ENCODE peak calls at places on chromosomes 5 and 9, in eight cellular contexts. Y is GM12865; G is MM.1S; K is fibroblast of pulmonary artery; U is dorsolateral prefrontal cortex; A is CD8-positive, alpha-beta T cell; O is fibroblast of the aortic adventitia; M is tibial nerve. W is an unnamed sample.

GRCh38 chr9:127910613-127911205 is 6.1 kb downstream of the ST6GALNAC4 start:
- DNase-seq in Y (no peak), G (no peak), K (peak), U (no peak), A (no peak), O (peak), M (no peak), W (no peak)

GRCh38 chr9:75265525-75265972 is 177.2 kb downstream of the OSTF1 start:
- DNase-seq in Y (peak), G (peak), K (peak), U (no peak), A (no peak), O (peak), M (peak), W (no peak)

GRCh38 chr9:87086536-87086935 is 139.2 kb upstream of the GAS1 start:
- DNase-seq in Y (no peak), G (no peak), K (no peak), U (no peak), A (no peak), O (no peak), M (no peak), W (no peak)

GRCh38 chr5:150209020-150209635 is 19.3 kb downstream of the SLC6A7 start:
- DNase-seq in Y (no peak), G (no peak), K (peak), U (no peak), A (peak), O (no peak), M (peak), W (no peak)

GRCh38 chr5:171606414-171607024 is 179.1 kb upstream of the SMIM23 start:
- DNase-seq in Y (peak), G (peak), K (peak), U (no peak), A (no peak), O (peak), M (no peak), W (no peak)

GRCh38 chr9:82031538-82032280 is 43.1 kb downstream of the SPATA31D1 start:
- DNase-seq in Y (no peak), G (no peak), K (peak), U (peak), A (no peak), O (peak), M (peak), W (no peak)

GRCh38 chr9:126861707-126862460 is 1.4 kb downstream of the ZBTB34 start:
- DNase-seq in Y (peak), G (no peak), K (peak), U (no peak), A (no peak), O (peak), M (no peak), W (no peak)

GRCh38 chr5:37873988-37874387 is 34.1 kb upstream of the GDNF start:
- DNase-seq in Y (peak), G (no peak), K (no peak), U (no peak), A (no peak), O (no peak), M (no peak), W (no peak)

GRCh38 chr5:159322180-159322579 is 8.1 kb downstream of the IL12B start:
- DNase-seq in Y (no peak), G (no peak), K (no peak), U (no peak), A (no peak), O (no peak), M (no peak), W (no peak)

GRCh38 chr9:110635589-110635988 is 33.0 kb upstream of the MUSK start:
- DNase-seq in Y (no peak), G (no peak), K (no peak), U (no peak), A (no peak), O (no peak), M (no peak), W (no peak)

GRCh38 chr9:3863686-3864085 is 337.9 kb upstream of the RFX3 start:
- DNase-seq in Y (no peak), G (no peak), K (no peak), U (no peak), A (no peak), O (peak), M (no peak), W (no peak)

GRCh38 chr5:76607353-76607871 is 15.8 kb downstream of the F2RL2 start:
- DNase-seq in Y (no peak), G (no peak), K (peak), U (no peak), A (no peak), O (peak), M (no peak), W (no peak)

GRCh38 chr9:112485574-112485973 is 1.1 kb upstream of the KIAA1958 start:
- DNase-seq in Y (no peak), G (no peak), K (no peak), U (no peak), A (no peak), O (no peak), M (no peak), W (no peak)

GRCh38 chr9:36576866-36577265 is 4.2 kb downstream of the MELK start:
- DNase-seq in Y (no peak), G (no peak), K (no peak), U (no peak), A (no peak), O (peak), M (no peak), W (no peak)

GRCh38 chr5:90557391-90557790 is 1.2 kb upstream of the ADGRV1 start:
- DNase-seq in Y (no peak), G (no peak), K (no peak), U (no peak), A (no peak), O (no peak), M (no peak), W (no peak)

GRCh38 chr5:90558344-90559192 is at the start of gene ADGRV1:
- DNase-seq in Y (no peak), G (peak), K (peak), U (peak), A (no peak), O (peak), M (peak), W (peak)

GRCh38 chr5:90555666-90556065 is 2.9 kb upstream of the ADGRV1 start:
- DNase-seq in Y (no peak), G (no peak), K (no peak), U (no peak), A (no peak), O (no peak), M (no peak), W (no peak)

GRCh38 chr5:90560771-90561170 is 2.2 kb downstream of the ADGRV1 start:
- DNase-seq in Y (no peak), G (no peak), K (no peak), U (no peak), A (no peak), O (no peak), M (no peak), W (no peak)

GRCh38 chr5:90557871-90558270 is 726 bp upstream of the ADGRV1 start:
- DNase-seq in Y (no peak), G (peak), K (no peak), U (no peak), A (no peak), O (no peak), M (no peak), W (no peak)
- H3K4me3 ChIP-seq in Y (no peak), G (peak), K (no peak), U (peak), A (no peak), O (no peak), M (peak), W (no peak)

GRCh38 chr5:137088175-137088574 is 411.0 kb downstream of the SPOCK1 start:
- DNase-seq in Y (no peak), G (no peak), K (no peak), U (no peak), A (no peak), O (no peak), M (no peak), W (no peak)

GRCh38 chr5:137085206-137085605 is 413.9 kb downstream of the SPOCK1 start:
- DNase-seq in Y (no peak), G (no peak), K (no peak), U (peak), A (no peak), O (no peak), M (no peak), W (no peak)

GRCh38 chr5:137090151-137090550 is 409.0 kb downstream of the SPOCK1 start:
- DNase-seq in Y (no peak), G (no peak), K (no peak), U (no peak), A (no peak), O (peak), M (peak), W (no peak)

GRCh38 chr5:137084016-137084415 is 415.1 kb downstream of the SPOCK1 start:
- DNase-seq in Y (no peak), G (no peak), K (no peak), U (no peak), A (no peak), O (no peak), M (no peak), W (no peak)

DNA sequence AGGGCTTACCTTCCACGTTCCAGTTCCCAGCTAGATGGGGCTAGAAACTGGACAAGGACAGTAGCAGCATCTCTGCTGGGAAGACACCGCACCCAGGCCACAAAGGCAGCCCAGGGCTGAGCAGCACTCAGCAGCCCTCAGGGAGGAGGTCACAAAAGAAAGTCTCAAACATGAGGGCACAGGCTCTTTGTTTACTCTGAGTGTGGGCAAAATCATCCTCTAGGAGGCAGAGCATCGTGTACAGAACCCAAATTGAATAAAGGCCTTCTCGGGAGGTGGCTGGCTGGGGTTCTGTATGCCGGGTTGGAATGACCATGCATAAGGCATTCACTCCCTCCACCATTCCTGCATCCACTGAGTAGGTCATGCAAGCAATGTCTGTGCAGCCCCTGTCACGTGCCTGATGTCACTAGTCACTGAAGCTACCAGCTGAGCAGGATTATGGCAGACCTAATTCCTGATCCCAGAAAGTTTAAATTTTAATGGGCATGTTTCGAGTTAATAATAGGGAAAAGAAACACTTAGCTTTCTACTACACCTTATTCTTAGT is 412.8 kb downstream of the SPOCK1 start:
- DNase-seq in Y (no peak), G (no peak), K (no peak), U (no peak), A (no peak), O (no peak), M (no peak), W (no peak)
- TF ChIP-seq CTCF in Y (no peak), G (no peak), K (no peak), U (no peak), A (no peak), O (no peak), M (no peak), W (no peak)

GRCh38 chr5:154473581-154474266 is 4.3 kb downstream of the HAND1 start:
- DNase-seq in Y (no peak), G (no peak), K (no peak), U (no peak), A (no peak), O (no peak), M (no peak), W (no peak)
- H3K4me3 ChIP-seq in Y (no peak), G (no peak), K (no peak), U (no peak), A (peak), O (no peak), M (no peak), W (no peak)

GRCh38 chr9:71890042-71890680 is 20.8 kb downstream of the ABHD17B start:
- DNase-seq in Y (no peak), G (no peak), K (no peak), U (no peak), A (no peak), O (no peak), M (no peak), W (no peak)
- TF ChIP-seq CTCF in Y (no peak), G (no peak), K (no peak), U (no peak), A (no peak), O (no peak), M (no peak), W (no peak)

DNA sequence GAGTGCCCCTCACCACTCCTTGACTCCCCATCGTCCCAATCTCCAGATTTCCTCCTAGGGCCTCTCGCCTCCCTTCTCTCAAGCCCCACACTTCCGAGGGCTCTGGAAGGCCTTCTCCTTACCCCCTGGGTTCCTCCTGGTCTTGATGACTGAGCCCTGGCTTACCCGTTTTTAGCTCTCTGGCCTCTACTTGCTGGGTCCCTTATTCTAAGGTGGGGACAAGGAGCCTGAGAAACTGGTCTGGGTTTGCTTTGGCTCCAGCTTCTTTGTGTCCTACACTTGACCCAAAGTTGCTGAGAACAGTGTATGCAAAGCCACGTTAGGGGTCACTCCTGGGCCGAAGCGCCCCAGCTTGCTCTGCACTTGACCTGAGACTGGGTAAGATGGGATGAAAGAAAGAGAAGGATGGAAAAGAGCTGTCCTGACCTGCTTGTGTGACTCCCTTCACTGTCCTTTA is 779 bp downstream of the ZNF346 start:
- DNase-seq in Y (peak), G (no peak), K (no peak), U (no peak), A (no peak), O (peak), M (no peak), W (no peak)
- H3K4me3 ChIP-seq in Y (peak), G (peak), K (peak), U (peak), A (peak), O (peak), M (peak), W (peak)

DNA sequence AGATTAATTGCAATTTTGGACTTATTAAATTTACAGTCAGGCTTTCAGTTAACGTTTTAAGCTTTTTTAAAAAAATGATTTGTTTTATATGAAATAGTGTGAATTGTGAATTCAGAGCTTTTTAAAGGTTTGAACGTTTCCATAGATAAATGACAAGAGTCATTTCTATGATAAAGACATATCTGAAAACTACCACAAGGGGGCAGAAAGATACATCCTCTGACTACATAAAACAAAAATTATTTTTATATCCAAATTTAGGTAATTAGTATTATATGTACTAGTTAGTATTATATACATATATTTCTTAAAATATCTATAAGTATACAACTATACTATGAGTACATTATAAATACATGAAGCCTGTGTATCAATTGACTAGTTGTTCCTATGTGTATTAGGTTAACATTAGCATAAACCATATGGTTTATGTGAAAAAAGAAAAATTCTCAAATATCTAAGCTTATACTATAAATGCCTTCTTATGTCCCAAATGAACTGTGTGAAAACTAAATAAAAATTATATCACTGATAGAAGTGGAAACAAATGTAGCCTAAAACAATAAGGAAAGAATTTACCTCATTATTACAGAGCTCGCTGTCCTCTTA is 155.2 kb downstream of the MEF2C start:
- DNase-seq in Y (peak), G (peak), K (peak), U (no peak), A (no peak), O (peak), M (no peak), W (no peak)
- TF ChIP-seq CTCF in Y (peak), G (peak), K (peak), U (peak), A (peak), O (peak), M (peak), W (peak)

GRCh38 chr9:115115117-115115880 is 2.7 kb downstream of the TNC start:
- DNase-seq in Y (no peak), G (no peak), K (no peak), U (no peak), A (no peak), O (no peak), M (no peak), W (no peak)

GRCh38 chr9:115114541-115114940 is 3.4 kb downstream of the TNC start:
- DNase-seq in Y (no peak), G (no peak), K (no peak), U (no peak), A (no peak), O (no peak), M (no peak), W (no peak)

GRCh38 chr9:115114084-115114483 is 3.9 kb downstream of the TNC start:
- DNase-seq in Y (no peak), G (no peak), K (no peak), U (no peak), A (no peak), O (no peak), M (no peak), W (no peak)

GRCh38 chr9:115116620-115117284 is 1.2 kb downstream of the TNC start:
- DNase-seq in Y (no peak), G (no peak), K (no peak), U (no peak), A (no peak), O (no peak), M (no peak), W (no peak)

DNA sequence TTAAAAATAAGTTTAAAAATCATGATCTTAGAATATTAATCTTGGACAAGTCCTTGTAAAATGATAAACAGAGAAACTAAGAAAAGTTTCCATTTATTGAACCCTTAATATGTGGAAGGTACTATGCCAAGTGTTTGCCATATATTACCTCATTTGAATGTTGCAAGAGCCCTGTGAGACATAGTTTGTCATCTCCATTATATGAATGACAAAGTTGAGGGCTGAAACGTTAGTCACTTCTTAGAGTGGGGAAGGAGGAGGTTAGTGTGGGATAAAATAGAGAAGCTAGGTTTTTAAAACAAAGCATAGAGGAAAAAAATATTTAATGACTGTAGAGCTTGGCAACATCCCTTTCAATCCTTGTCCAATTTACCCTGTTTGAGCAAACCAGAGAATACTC is 2.0 kb downstream of the TNC start:
- DNase-seq in Y (no peak), G (no peak), K (peak), U (no peak), A (no peak), O (peak), M (no peak), W (no peak)
- H3K4me3 ChIP-seq in Y (no peak), G (no peak), K (no peak), U (no peak), A (no peak), O (no peak), M (no peak), W (no peak)

W was measured in GM06990.